ENCODE peak calls at places on chromosomes 16 and 17, in nine cellular contexts. Q is neural progenitor cell, I is adrenal gland, C is mucosa of descending colon, O is endothelial cell of umbilical vein, R is endodermal cell, Z is upper lobe of right lung, L is heart right ventricle, D is upper lobe of left lung. A is an unnamed sample. For H3K36me3, the result is how much of the 10 kb centered on the place peaks cover.

GRCh38 chr16:12896562-12896961 is 4.8 kb upstream of the SHISA9 start:
- DNase-seq in Q (peak), I (no peak), C (no peak), O (peak), R (peak), Z (no peak), L (no peak), D (no peak), A (peak)

GRCh38 chr17:41519501-41520224 is 973 bp upstream of the KRT15 start:
- DNase-seq in Q (no peak), I (no peak), C (no peak), O (no peak), R (no peak), Z (no peak), L (no peak), D (peak), A (peak)

GRCh38 chr16:1379863-1380174 is 28.1 kb downstream of the GNPTG start:
- DNase-seq in Q (no peak), I (no peak), C (no peak), O (peak), R (peak), Z (no peak), L (no peak), D (no peak), A (no peak)

GRCh38 chr16:30557397-30557949 is 701 bp downstream of the ZNF764 start:
- DNase-seq in Q (peak), I (no peak), C (no peak), O (no peak), R (no peak), Z (no peak), L (no peak), D (no peak), A (no peak)

GRCh38 chr17:46182961-46183360 is 10.3 kb downstream of the KANSL1 start:
- DNase-seq in Q (peak), I (no peak), C (no peak), O (no peak), R (no peak), Z (no peak), L (no peak), D (no peak), A (no peak)

GRCh38 chr17:14622622-14623101 is 321.8 kb downstream of the HS3ST3B1 start:
- DNase-seq in Q (no peak), I (no peak), C (no peak), O (no peak), R (no peak), Z (no peak), L (no peak), D (no peak), A (peak)

GRCh38 chr16:72189865-72190371 is 18.0 kb upstream of the PMFBP1 start:
- DNase-seq in Q (no peak), I (peak), C (no peak), O (peak), R (no peak), Z (no peak), L (no peak), D (peak), A (peak)

GRCh38 chr17:42670199-42670924 is 6.4 kb downstream of the PLEKHH3 start:
- DNase-seq in Q (peak), I (no peak), C (peak), O (no peak), R (peak), Z (no peak), L (no peak), D (no peak), A (no peak)

GRCh38 chr17:57645950-57646686 is 99.0 kb downstream of the CCDC182 start:
- DNase-seq in Q (no peak), I (peak), C (no peak), O (no peak), R (no peak), Z (no peak), L (no peak), D (no peak), A (peak)

GRCh38 chr16:57517397-57518367 is 18.7 kb downstream of the CCDC102A start:
- DNase-seq in Q (no peak), I (no peak), C (no peak), O (no peak), R (no peak), Z (no peak), L (no peak), D (no peak), A (no peak)

GRCh38 chr16:18983565-18984424 is at the start of gene TMC7:
- DNase-seq in Q (peak), I (peak), C (peak), O (peak), R (peak), Z (peak), L (peak), D (peak), A (peak)

GRCh38 chr17:14833201-14833773 is 431.8 kb downstream of the PMP22 start:
- DNase-seq in Q (no peak), I (no peak), C (no peak), O (no peak), R (no peak), Z (no peak), L (no peak), D (no peak), A (peak)

GRCh38 chr16:3295209-3295608 is 10.0 kb downstream of the TIGD7 start:
- DNase-seq in Q (no peak), I (no peak), C (no peak), O (no peak), R (no peak), Z (no peak), L (no peak), D (no peak), A (no peak)

GRCh38 chr17:78802459-78802858 is 20.4 kb upstream of the CYTH1 start:
- DNase-seq in Q (no peak), I (no peak), C (no peak), O (no peak), R (no peak), Z (no peak), L (no peak), D (no peak), A (no peak)

GRCh38 chr16:50712568-50712914 is 19.1 kb downstream of the NOD2 start:
- DNase-seq in Q (no peak), I (no peak), C (no peak), O (no peak), R (no peak), Z (no peak), L (no peak), D (no peak), A (no peak)

GRCh38 chr16:85402910-85403692 is 210.0 kb upstream of the GSE1 start:
- DNase-seq in Q (no peak), I (peak), C (no peak), O (peak), R (peak), Z (peak), L (peak), D (no peak), A (no peak)

GRCh38 chr16:81630632-81631026 is 148.5 kb upstream of the PLCG2 start:
- DNase-seq in Q (peak), I (no peak), C (no peak), O (no peak), R (no peak), Z (no peak), L (no peak), D (no peak), A (no peak)

GRCh38 chr16:72788269-72788809 is 259.6 kb downstream of the ZFHX3 start:
- DNase-seq in Q (peak), I (no peak), C (no peak), O (no peak), R (no peak), Z (peak), L (no peak), D (no peak), A (no peak)

GRCh38 chr16:57270221-57271062 is 14.0 kb downstream of the PLLP start:
- DNase-seq in Q (peak), I (no peak), C (no peak), O (no peak), R (peak), Z (no peak), L (no peak), D (peak), A (no peak)

GRCh38 chr17:63558441-63558840 is 8.2 kb downstream of the DCAF7 start:
- DNase-seq in Q (no peak), I (no peak), C (no peak), O (no peak), R (peak), Z (no peak), L (no peak), D (no peak), A (no peak)

GRCh38 chr17:10088444-10088843 is 110.0 kb downstream of the GAS7 start:
- DNase-seq in Q (no peak), I (no peak), C (no peak), O (no peak), R (no peak), Z (no peak), L (no peak), D (no peak), A (no peak)

GRCh38 chr17:16013943-16014407 is 14.4 kb downstream of the TTC19 start:
- DNase-seq in Q (peak), I (no peak), C (no peak), O (peak), R (no peak), Z (no peak), L (no peak), D (no peak), A (peak)

GRCh38 chr16:82192665-82193064 is 22.6 kb upstream of the MPHOSPH6 start:
- DNase-seq in Q (no peak), I (peak), C (no peak), O (peak), R (no peak), Z (no peak), L (no peak), D (no peak), A (peak)

GRCh38 chr16:75282811-75283281 is 31.4 kb upstream of the BCAR1 start:
- DNase-seq in Q (no peak), I (no peak), C (no peak), O (no peak), R (no peak), Z (no peak), L (no peak), D (no peak), A (no peak)

GRCh38 chr16:82621796-82622195 is 5.0 kb upstream of the CDH13 start:
- DNase-seq in Q (no peak), I (no peak), C (no peak), O (no peak), R (no peak), Z (no peak), L (no peak), D (no peak), A (no peak)

GRCh38 chr17:78214706-78215061 is 631 bp downstream of the BIRC5 start:
- DNase-seq in Q (no peak), I (no peak), C (no peak), O (no peak), R (no peak), Z (no peak), L (no peak), D (no peak), A (no peak)

GRCh38 chr16:55035037-55035436 is 104.4 kb downstream of the IRX5 start:
- DNase-seq in Q (peak), I (peak), C (peak), O (no peak), R (peak), Z (no peak), L (peak), D (peak), A (peak)

GRCh38 chr16:53085539-53086450 is 31.0 kb downstream of the CHD9 start:
- DNase-seq in Q (no peak), I (peak), C (no peak), O (peak), R (peak), Z (no peak), L (no peak), D (no peak), A (peak)

GRCh38 chr17:82153295-82153691 is 55.3 kb upstream of the FASN start:
- DNase-seq in Q (no peak), I (no peak), C (no peak), O (no peak), R (no peak), Z (no peak), L (no peak), D (no peak), A (no peak)

GRCh38 chr17:17900615-17901520 is 64.1 kb upstream of the SREBF1 start:
- DNase-seq in Q (no peak), I (peak), C (peak), O (peak), R (peak), Z (peak), L (peak), D (peak), A (peak)

GRCh38 chr17:80284631-80285030 is 24.0 kb downstream of the RNF213 start:
- DNase-seq in Q (peak), I (no peak), C (no peak), O (no peak), R (peak), Z (no peak), L (no peak), D (no peak), A (no peak)

GRCh38 chr16:89072216-89073130 is 21.2 kb upstream of the ACSF3 start:
- DNase-seq in Q (no peak), I (no peak), C (no peak), O (no peak), R (no peak), Z (no peak), L (no peak), D (no peak), A (no peak)

GRCh38 chr16:9843424-9844013 is 338.7 kb downstream of the GRIN2A start:
- DNase-seq in Q (no peak), I (no peak), C (no peak), O (no peak), R (no peak), Z (no peak), L (no peak), D (no peak), A (no peak)

GRCh38 chr16:29312835-29313558 is 93.5 kb downstream of the NPIPB11 start:
- DNase-seq in Q (peak), I (no peak), C (no peak), O (no peak), R (no peak), Z (no peak), L (no peak), D (no peak), A (no peak)

GRCh38 chr16:84532299-84532724 is 27.9 kb upstream of the MEAK7 start:
- DNase-seq in Q (peak), I (peak), C (peak), O (peak), R (peak), Z (no peak), L (peak), D (peak), A (peak)

GRCh38 chr17:76204277-76204676 is 36.0 kb downstream of the RNF157 start:
- DNase-seq in Q (no peak), I (no peak), C (no peak), O (no peak), R (no peak), Z (no peak), L (no peak), D (no peak), A (peak)

GRCh38 chr16:8958344-8958808 is 5.3 kb downstream of the USP7 start:
- DNase-seq in Q (peak), I (peak), C (peak), O (peak), R (peak), Z (no peak), L (no peak), D (no peak), A (no peak)

GRCh38 chr17:60526726-60527125 is 684 bp upstream of the APPBP2 start:
- DNase-seq in Q (no peak), I (no peak), C (no peak), O (peak), R (no peak), Z (no peak), L (no peak), D (no peak), A (peak)

GRCh38 chr16:57590654-57591085 is 37.8 kb upstream of the ADGRG1 start:
- DNase-seq in Q (no peak), I (no peak), C (no peak), O (peak), R (no peak), Z (no peak), L (no peak), D (no peak), A (peak)

GRCh38 chr17:39153541-39154111 is 2.2 kb upstream of the PLXDC1 start:
- DNase-seq in Q (peak), I (peak), C (peak), O (peak), R (peak), Z (peak), L (peak), D (peak), A (peak)
- TF ChIP-seq CTCF in Q (no peak), I (peak), C (no peak), O (peak), R (peak), Z (no peak), L (peak), D (peak), A (peak)

GRCh38 chr17:7136266-7136877 is 21.8 kb upstream of the ASGR2 start:
- DNase-seq in Q (peak), I (peak), C (peak), O (peak), R (peak), Z (peak), L (peak), D (peak), A (peak)

GRCh38 chr17:7130626-7131467 is 16.2 kb upstream of the ASGR2 start:
- DNase-seq in Q (no peak), I (no peak), C (no peak), O (peak), R (peak), Z (no peak), L (no peak), D (no peak), A (no peak)

GRCh38 chr17:7132511-7133094 is 18.0 kb upstream of the ASGR2 start:
- DNase-seq in Q (peak), I (no peak), C (no peak), O (peak), R (peak), Z (peak), L (no peak), D (no peak), A (no peak)

GRCh38 chr17:7133424-7133823 is 18.8 kb upstream of the ASGR2 start:
- DNase-seq in Q (peak), I (peak), C (no peak), O (peak), R (peak), Z (peak), L (peak), D (peak), A (no peak)

GRCh38 chr17:7133916-7134315 is 19.3 kb upstream of the ASGR2 start:
- DNase-seq in Q (peak), I (no peak), C (no peak), O (no peak), R (peak), Z (no peak), L (no peak), D (no peak), A (no peak)
- H3K4me3 ChIP-seq in Q (peak), I (no peak), C (no peak), O (no peak), R (no peak), Z (no peak), L (no peak), D (no peak), A (no peak)

GRCh38 chr16:48352648-48353347 is 32.4 kb downstream of the SIAH1 start:
- DNase-seq in Q (no peak), I (no peak), C (no peak), O (no peak), R (no peak), Z (no peak), L (no peak), D (no peak), A (no peak)
- H3K36me3 ChIP-seq in Q (under half), I (under half), C (under half), O (under half), R (half or more), Z (half or more), L (under half), D (half or more), A (under half)

DNA sequence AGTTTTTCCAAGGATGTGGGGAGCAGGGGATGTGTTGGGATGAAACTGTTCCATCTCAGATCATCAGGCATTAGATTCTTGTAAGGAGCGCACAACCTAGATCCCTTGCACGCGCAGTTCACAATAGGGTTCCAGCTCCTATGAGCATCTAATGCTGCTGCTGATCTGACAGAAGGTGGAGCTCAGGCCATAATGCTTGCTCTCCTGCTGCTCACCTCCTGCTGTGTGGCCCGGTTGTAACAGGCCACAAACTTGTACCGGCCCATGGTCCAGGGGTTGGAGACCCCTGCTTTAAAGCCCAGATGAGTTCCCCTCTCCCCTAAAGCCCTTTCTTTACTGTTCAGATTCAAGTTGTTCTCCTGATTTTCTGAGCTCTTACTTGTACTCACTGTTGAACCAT is 44.8 kb downstream of the RNF135 start:
- DNase-seq in Q (no peak), I (no peak), C (no peak), O (no peak), R (peak), Z (no peak), L (no peak), D (no peak), A (no peak)
- TF ChIP-seq CTCF in Q (no peak), I (no peak), C (no peak), O (no peak), R (no peak), Z (no peak), L (no peak), D (no peak), A (no peak)

A was measured in bronchial epithelial cell.